ENCODE peak calls at places on chromosome 15, in six cellular contexts. T is ovary; S is omental fat pad; I is CD4-positive, alpha-beta T cell; Z is GM23338; A is cardiac muscle cell. F is an unnamed sample.

GRCh38 chr15:76994001-76994400 is 925 bp upstream of the PSTPIP1 start:
- DNase-seq in Z (no peak), T (peak), A (no peak), I (peak), S (no peak), F (no peak)

GRCh38 chr15:77985931-77986480 is 91.5 kb downstream of the TBC1D2B start:
- DNase-seq in Z (no peak), I (no peak), S (peak), A (no peak), T (no peak), F (no peak)

GRCh38 chr15:59591372-59591771 is 20.2 kb upstream of the GCNT3 start:
- DNase-seq in T (no peak), Z (no peak), A (peak), S (no peak), I (no peak), F (no peak)

GRCh38 chr15:70251246-70251990 is 153.7 kb upstream of the TLE3 start:
- DNase-seq in I (no peak), Z (no peak), A (no peak), T (peak), S (no peak), F (no peak)

GRCh38 chr15:22780267-22780666 is 6.2 kb upstream of the NIPA1 start:
- DNase-seq in I (no peak), T (no peak), Z (no peak), S (no peak), A (peak), F (no peak)

GRCh38 chr15:53251523-53251922 is 461.4 kb upstream of the ONECUT1 start:
- DNase-seq in I (no peak), T (no peak), Z (no peak), S (no peak), A (no peak), F (no peak)

GRCh38 chr15:73957276-73957675 is 31.0 kb downstream of the LOXL1 start:
- DNase-seq in T (peak), Z (no peak), S (no peak), A (no peak), I (no peak), F (no peak)

GRCh38 chr15:95024388-95024787 is 793.0 kb downstream of the MCTP2 start:
- DNase-seq in T (no peak), S (no peak), A (peak), Z (peak), I (no peak), F (no peak)

GRCh38 chr15:65192016-65192415 is 6.9 kb upstream of the CLPX start:
- DNase-seq in S (no peak), I (no peak), Z (peak), A (peak), T (no peak), F (no peak)

GRCh38 chr15:92808611-92809063 is 91.5 kb upstream of the CHD2 start:
- DNase-seq in A (peak), I (no peak), Z (peak), T (peak), S (no peak), F (no peak)

GRCh38 chr15:56765252-56765651 is 31.9 kb upstream of the ZNF280D start:
- DNase-seq in S (no peak), A (peak), Z (no peak), T (no peak), I (no peak), F (no peak)

GRCh38 chr15:68561901-68562300 is 16.9 kb upstream of the CORO2B start:
- DNase-seq in S (peak), T (no peak), A (no peak), I (no peak), Z (no peak), F (no peak)

GRCh38 chr15:59596640-59597039 is 14.9 kb upstream of the GCNT3 start:
- DNase-seq in I (no peak), S (no peak), A (no peak), T (no peak), Z (no peak), F (no peak)

GRCh38 chr15:75861750-75862402 is 18.6 kb downstream of the UBE2Q2 start:
- DNase-seq in I (no peak), T (no peak), Z (no peak), S (no peak), A (no peak), F (no peak)

GRCh38 chr15:40926659-40927496 is 2.3 kb upstream of the DLL4 start:
- DNase-seq in S (no peak), I (no peak), Z (peak), T (no peak), A (no peak), F (no peak)

GRCh38 chr15:92653836-92654524 is 1.6 kb downstream of the FAM174B start:
- DNase-seq in A (no peak), I (no peak), S (no peak), Z (no peak), T (no peak), F (no peak)

GRCh38 chr15:96720251-96720650 is 389.8 kb downstream of the NR2F2 start:
- DNase-seq in S (no peak), A (no peak), I (no peak), T (no peak), Z (no peak), F (no peak)

GRCh38 chr15:96367436-96368200 is 37.1 kb downstream of the NR2F2 start:
- DNase-seq in Z (peak), S (no peak), A (no peak), T (no peak), I (no peak), F (no peak)

GRCh38 chr15:58222698-58223097 is 84.5 kb downstream of the AQP9 start:
- DNase-seq in A (no peak), I (no peak), S (no peak), T (no peak), Z (no peak), F (no peak)

GRCh38 chr15:73926191-73927002 is at the start of gene LOXL1:
- DNase-seq in Z (peak), I (no peak), A (peak), S (no peak), T (peak), F (no peak)

GRCh38 chr15:22811640-22812039 is 25.2 kb downstream of the NIPA1 start:
- DNase-seq in A (peak), S (no peak), I (no peak), T (no peak), Z (peak), F (no peak)

GRCh38 chr15:58066042-58066867 is 744 bp upstream of the ALDH1A2 start:
- DNase-seq in A (peak), T (peak), S (peak), I (peak), Z (peak), F (no peak)

GRCh38 chr15:29324746-29325145 is 55.1 kb upstream of the NSMCE3 start:
- DNase-seq in T (no peak), I (no peak), S (no peak), Z (no peak), A (peak), F (no peak)
- TF ChIP-seq CTCF in T (no peak), I (no peak), S (no peak), Z (no peak), A (no peak), F (no peak)

DNA sequence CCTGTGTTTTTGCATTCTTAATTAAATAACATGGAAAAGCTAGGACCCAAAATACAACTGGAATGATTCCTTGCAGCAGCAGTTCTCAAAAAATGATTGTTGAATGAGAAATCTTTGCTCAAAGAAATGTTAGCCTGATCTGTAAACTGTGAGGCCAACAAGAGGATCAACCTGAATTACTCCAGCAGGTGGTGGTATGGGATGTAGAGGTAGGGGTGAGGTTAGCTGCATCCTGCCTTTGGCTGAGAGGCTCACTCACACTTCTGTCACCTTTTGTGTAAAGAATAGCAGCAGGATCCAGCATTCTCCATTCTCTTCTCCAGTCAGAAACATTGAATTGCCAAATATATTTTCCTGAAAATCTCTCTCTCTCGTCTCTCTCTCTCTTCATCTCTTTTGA is 26.5 kb upstream of the FAM98B start:
- DNase-seq in S (no peak), I (no peak), Z (peak), T (no peak), A (no peak), F (no peak)
- TF ChIP-seq CTCF in S (no peak), I (no peak), Z (peak), T (no peak), A (no peak), F (peak)

GRCh38 chr15:63025460-63025859 is 17.1 kb upstream of the TPM1 start:
- DNase-seq in S (no peak), I (no peak), T (no peak), Z (peak), A (no peak), F (no peak)
- TF ChIP-seq CTCF in S (no peak), I (no peak), T (no peak), Z (peak), A (no peak), F (peak)

DNA sequence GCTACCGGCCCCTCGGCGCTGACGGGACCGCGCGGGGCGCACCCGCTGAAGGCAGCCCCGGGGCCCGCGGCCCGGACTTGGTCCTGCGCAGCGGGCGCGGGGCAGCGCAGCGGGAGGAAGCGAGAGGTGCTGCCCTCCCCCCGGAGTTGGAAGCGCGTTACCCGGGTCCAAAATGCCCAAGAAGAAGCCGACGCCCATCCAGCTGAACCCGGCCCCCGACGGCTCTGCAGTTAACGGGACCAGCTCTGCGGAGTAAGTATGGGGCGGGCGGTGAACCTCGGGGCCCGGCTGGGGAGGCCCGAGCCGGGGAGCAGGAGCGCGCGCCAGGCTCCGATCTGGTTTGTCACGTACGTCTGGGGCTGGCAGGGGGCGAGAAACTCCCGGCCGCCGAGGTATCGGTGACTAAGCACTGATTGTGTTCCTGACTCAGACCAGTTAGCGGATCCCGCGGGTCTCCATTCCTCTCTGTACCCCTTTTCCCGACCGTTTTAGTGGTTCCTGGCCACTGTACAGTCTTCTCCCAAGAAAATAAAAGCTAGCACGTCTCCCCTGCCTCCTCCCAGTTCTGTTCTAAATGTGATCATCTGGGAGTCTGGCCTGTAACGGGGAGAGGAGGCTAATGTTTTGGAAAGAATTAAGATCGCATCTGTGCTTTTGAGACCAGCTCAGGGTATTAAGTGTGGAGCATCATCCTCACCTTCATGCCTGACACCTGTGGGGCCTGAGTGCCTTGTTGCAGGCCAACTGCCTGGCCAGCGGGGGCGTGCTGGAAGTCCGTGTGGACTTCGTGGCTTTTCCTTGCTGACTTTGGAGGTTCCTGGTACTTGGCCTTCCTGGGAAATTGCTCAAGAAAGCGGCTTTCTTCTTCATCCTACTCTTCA is 704 bp downstream of the MAP2K1 start:
- DNase-seq in A (peak), I (peak), S (peak), T (peak), Z (peak), F (no peak)
- TF ChIP-seq CTCF in A (peak), I (no peak), S (no peak), T (no peak), Z (peak), F (peak)

GRCh38 chr15:50873935-50874353 is 34.5 kb upstream of the AP4E1 start:
- DNase-seq in A (no peak), I (no peak), T (no peak), Z (no peak), S (no peak), F (no peak)
- TF ChIP-seq CTCF in A (no peak), I (no peak), T (no peak), Z (no peak), S (no peak), F (no peak)

DNA sequence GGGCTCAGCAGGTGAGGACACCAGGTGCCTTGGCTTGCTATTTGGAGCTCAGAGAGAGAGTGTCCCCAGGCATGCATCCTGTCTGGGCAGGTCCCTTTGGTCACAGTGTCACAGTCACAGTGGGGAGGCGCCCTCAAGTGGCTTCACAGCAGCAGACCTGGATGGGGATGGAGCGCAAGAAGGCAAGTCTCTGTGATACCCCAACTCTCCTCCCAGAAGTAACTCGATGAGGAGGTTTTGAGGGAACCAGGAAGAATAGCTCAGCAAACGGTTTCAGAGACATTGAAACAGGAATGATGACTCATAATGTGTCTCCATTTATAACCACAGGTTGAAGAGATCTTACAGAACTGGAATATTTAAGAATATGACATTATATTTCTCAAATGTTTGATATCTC is 66.5 kb upstream of the SH3GL3 start:
- DNase-seq in Z (peak), S (no peak), I (no peak), T (no peak), A (peak), F (peak)
- TF ChIP-seq CTCF in Z (no peak), S (no peak), I (no peak), T (no peak), A (peak), F (peak)

DNA sequence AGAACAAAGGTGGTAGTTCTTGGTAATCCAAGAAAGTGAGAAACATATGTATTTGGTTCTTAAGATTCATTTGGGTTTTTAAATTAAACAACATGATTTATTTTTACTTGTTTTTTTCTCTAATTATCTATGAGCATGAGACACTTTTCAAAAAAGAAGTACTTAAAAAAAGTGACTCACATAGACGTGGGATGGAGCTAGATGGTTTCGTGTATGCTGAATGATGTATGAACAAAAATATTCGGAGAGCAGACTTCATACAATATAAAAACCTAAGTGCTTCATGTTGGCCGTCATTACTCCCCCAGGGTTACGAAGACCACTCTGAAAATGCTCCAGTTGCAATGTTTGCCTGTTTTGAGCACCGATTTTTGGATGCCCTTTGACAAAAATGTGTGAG is 91.0 kb downstream of the RORA start:
- DNase-seq in I (no peak), T (no peak), S (no peak), Z (no peak), A (no peak), F (no peak)
- TF ChIP-seq CTCF in I (no peak), T (no peak), S (no peak), Z (no peak), A (no peak), F (no peak)

GRCh38 chr15:60672400-60672799 is 193.5 kb upstream of the ICE2 start:
- DNase-seq in S (no peak), A (no peak), I (no peak), Z (peak), T (no peak), F (no peak)
- TF ChIP-seq CTCF in S (no peak), A (no peak), I (peak), Z (peak), T (no peak), F (peak)

DNA sequence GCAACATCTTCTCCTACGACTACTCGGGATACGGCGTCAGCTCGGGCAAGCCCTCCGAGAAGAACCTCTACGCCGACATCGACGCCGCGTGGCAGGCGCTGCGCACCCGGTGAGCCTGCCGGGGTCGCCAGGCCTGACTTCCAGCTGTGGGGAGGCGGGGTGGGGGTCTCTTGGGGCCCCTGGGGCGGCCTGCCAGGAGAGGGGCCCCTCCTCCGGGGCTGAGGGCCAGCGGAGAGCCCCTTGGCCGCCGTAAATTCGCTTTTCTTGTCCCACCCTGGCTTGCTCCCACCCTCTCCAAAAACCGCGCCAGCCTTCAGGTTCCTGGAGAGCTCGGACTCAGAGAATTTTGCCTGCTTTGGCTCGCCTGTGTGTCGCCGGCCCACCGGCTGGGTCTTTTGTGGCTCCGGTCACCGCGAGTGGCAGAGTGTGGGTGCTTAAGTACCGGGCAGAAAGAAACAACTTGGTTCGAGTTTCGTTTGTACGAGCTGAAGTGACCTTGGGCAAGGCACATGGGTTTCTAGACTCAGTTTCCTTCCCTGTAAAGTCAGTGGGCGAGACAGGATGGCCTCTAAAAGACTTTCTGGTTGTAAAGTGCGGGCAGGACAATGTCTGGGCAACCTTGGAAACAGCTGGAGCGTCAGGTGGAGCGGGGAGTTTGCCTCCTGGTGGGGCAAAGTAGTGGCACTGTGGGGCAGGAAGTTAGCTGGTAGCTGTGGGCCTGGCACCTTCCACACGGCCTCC is 971 bp downstream of the ABHD17C start:
- DNase-seq in Z (peak), A (peak), S (no peak), T (peak), I (no peak), F (no peak)
- TF ChIP-seq CTCF in Z (no peak), A (peak), S (no peak), T (no peak), I (no peak), F (peak)

DNA sequence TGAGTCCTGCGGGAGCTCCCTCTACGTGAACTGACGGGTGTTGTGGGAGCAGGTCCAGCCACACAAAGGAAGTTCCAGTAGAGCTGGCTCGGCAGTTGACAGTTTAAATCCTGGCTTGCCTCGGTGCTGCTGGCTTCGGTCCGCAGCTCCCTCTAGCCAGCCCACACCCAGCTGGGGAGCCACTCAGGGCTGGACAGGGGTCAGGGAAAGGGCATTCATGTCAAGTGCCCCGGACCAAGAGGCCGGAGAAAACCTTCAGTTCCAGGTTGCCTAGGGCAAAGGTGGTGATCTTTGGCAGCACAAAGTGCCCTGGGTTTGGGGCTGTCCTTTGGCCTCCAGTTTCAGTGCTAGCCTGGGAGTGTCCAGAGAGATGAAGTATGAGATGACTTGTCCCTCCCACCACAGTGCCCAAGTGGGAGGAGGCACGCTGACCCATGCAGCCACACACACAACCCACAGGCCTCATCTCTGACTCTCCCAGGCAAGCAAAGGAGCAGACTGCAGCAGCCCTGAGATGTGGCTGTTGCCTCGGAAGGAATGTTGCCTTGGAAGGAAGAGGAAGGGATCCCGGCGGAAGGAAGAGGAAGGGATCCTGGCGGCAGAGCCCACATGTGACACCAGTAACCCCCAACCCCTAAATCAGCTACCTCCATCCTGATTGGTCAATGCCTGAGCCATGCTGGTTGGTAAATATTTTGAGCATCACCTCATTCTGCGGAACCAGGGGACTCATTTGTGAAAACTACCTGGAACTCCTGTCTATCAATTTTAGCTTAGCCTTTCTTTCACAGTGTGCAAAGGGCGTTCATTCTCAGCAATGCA is 13.9 kb upstream of the ANPEP start:
- DNase-seq in A (peak), I (no peak), Z (peak), T (peak), S (no peak), F (no peak)
- TF ChIP-seq CTCF in A (no peak), I (no peak), Z (no peak), T (no peak), S (no peak), F (no peak)

F was measured in GM12864.